ENCODE peak calls at places on chromosomes 6 and 20, in seven cellular contexts. I is pancreas, O is lower leg skin, E is ascending aorta, Q is cardiac muscle cell, W is A673, L is psoas muscle. K is an unnamed sample.

GRCh38 chr20:54324041-54324440 is 116.2 kb downstream of the PFDN4 start:
- DNase-seq in I (no peak), O (no peak), E (no peak), Q (no peak), W (no peak), L (no peak), K (no peak)

GRCh38 chr20:35616465-35617396 is 1.1 kb downstream of the SPAG4 start:
- DNase-seq in I (peak; percentile 92), O (peak; percentile 97), E (peak; percentile 59), Q (peak; percentile 79), W (peak; percentile 100), L (peak; percentile 92), K (peak; percentile 63)

GRCh38 chr6:6825986-6826901 is 237.7 kb downstream of the LY86 start:
- DNase-seq in I (no peak), O (peak; percentile 88), E (no peak), Q (no peak), W (no peak), L (peak; percentile 89), K (no peak)

GRCh38 chr6:1001655-1002349 is 308.9 kb upstream of the EXOC2 start:
- DNase-seq in I (no peak), O (no peak), E (no peak), Q (no peak), W (no peak), L (no peak), K (no peak)

GRCh38 chr6:38806271-38806670 is 91.2 kb downstream of the DNAH8 start:
- DNase-seq in I (no peak), O (no peak), E (no peak), Q (no peak), W (no peak), L (no peak), K (no peak)

GRCh38 chr20:35135867-35136586 is 11.1 kb downstream of the EDEM2 start:
- DNase-seq in I (no peak), O (no peak), E (no peak), Q (peak; percentile 91), W (no peak), L (peak; percentile 62), K (no peak)

GRCh38 chr20:58595167-58595566 is 55.9 kb upstream of the STX16 start:
- DNase-seq in I (no peak), O (no peak), E (no peak), Q (no peak), W (no peak), L (no peak), K (no peak)

GRCh38 chr6:155224031-155224451 is 39.8 kb upstream of the CLDN20 start:
- DNase-seq in I (no peak), O (no peak), E (no peak), Q (no peak), W (peak; percentile 12), L (no peak), K (no peak)

GRCh38 chr6:137819740-137820139 is 47.3 kb upstream of the TNFAIP3 start:
- DNase-seq in I (no peak), O (no peak), E (no peak), Q (no peak), W (no peak), L (no peak), K (no peak)

GRCh38 chr6:39411465-39411864 is 89.0 kb upstream of the KCNK16 start:
- DNase-seq in I (no peak), O (no peak), E (no peak), Q (no peak), W (no peak), L (no peak), K (no peak)

GRCh38 chr6:39758905-39759605 is 33.1 kb upstream of the DAAM2 start:
- DNase-seq in I (no peak), O (no peak), E (no peak), Q (no peak), W (no peak), L (no peak), K (no peak)

GRCh38 chr6:6626227-6626626 is 37.7 kb downstream of the LY86 start:
- DNase-seq in I (no peak), O (no peak), E (no peak), Q (no peak), W (no peak), L (no peak), K (no peak)

GRCh38 chr20:61663521-61664425 is 401.9 kb downstream of the TAF4 start:
- DNase-seq in I (no peak), O (no peak), E (no peak), Q (no peak), W (no peak), L (no peak), K (no peak)

GRCh38 chr20:53736122-53736756 is 142.6 kb upstream of the ZNF217 start:
- DNase-seq in I (peak; percentile 26), O (no peak), E (no peak), Q (peak; percentile 40), W (no peak), L (no peak), K (no peak)

GRCh38 chr20:18853946-18854646 is 40.5 kb downstream of the SCP2D1 start:
- DNase-seq in I (no peak), O (no peak), E (no peak), Q (no peak), W (no peak), L (no peak), K (no peak)

GRCh38 chr6:131443514-131443913 is 129.5 kb upstream of the ARG1 start:
- DNase-seq in I (no peak), O (no peak), E (no peak), Q (no peak), W (no peak), L (no peak), K (no peak)

DNA sequence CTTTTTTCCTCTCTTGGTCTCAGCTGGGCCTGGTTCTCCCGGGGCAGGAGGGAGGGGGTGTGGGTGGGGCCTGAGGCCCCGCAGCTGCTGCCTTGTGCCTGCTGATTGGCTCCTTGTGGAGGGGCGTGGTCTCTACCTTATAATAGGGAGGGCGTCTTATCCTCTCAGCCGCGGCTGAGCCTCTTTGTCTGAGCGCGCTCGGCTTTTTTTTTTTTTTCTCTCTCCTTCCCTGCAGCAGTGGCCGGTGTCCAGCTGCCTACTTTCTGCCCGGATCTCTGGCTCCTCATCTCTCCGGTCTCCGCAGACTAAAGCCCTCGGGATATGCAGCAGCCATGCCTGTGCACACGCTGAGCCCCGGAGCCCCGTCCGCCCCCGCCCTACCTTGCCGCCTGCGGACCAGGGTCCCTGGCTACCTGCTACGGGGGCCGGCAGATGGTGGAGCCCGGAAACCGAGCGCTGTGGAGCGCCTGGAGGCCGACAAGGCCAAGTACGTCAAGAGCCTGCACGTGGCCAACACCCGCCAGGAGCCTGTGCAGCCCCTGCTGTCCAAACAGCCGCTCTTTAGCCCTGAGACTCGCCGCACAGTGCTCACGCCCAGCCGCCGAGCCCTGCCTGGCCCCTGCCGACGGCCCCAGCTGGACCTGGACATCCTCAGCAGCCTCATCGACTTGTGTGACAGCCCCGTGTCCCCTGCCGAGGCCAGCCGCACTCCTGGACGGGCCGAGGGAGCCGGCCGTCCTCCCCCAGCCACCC is 11.1 kb downstream of the FAM110A start:
- DNase-seq in I (peak; percentile 76), O (peak; percentile 96), E (peak; percentile 64), Q (peak; percentile 97), W (peak; percentile 95), L (peak; percentile 93), K (peak; percentile 65)
- TF ChIP-seq CTCF in I (no peak), O (no peak), E (no peak), Q (no peak), W (no peak), L (no peak), K (no peak)

GRCh38 chr6:149962461-149963211 is 1.1 kb upstream of the ULBP1 start:
- DNase-seq in I (no peak), O (peak; percentile 82), E (no peak), Q (no peak), W (no peak), L (no peak), K (no peak)

GRCh38 chr6:149963462-149964242 is at the start of gene ULBP1:
- DNase-seq in I (peak; percentile 74), O (peak; percentile 98), E (peak; percentile 48), Q (peak; percentile 51), W (peak; percentile 96), L (peak; percentile 93), K (peak; percentile 48)

GRCh38 chr6:149960488-149960887 is 3.3 kb upstream of the ULBP1 start:
- DNase-seq in I (no peak), O (peak; percentile 82), E (no peak), Q (no peak), W (no peak), L (no peak), K (no peak)

GRCh38 chr6:149963212-149963461 is 606 bp upstream of the ULBP1 start:
- DNase-seq in I (peak; percentile 37), O (peak; percentile 80), E (no peak), Q (no peak), W (peak; percentile 67), L (no peak), K (no peak)

GRCh38 chr6:149961728-149962425 is 1.9 kb upstream of the ULBP1 start:
- DNase-seq in I (no peak), O (peak; percentile 57), E (no peak), Q (no peak), W (peak; percentile 61), L (no peak), K (no peak)
- TF ChIP-seq CTCF in I (no peak), O (no peak), E (no peak), Q (peak; percentile 23), W (peak; percentile 42), L (no peak), K (no peak)

GRCh38 chr20:4234128-4234527 is 218.8 kb upstream of the RNF24 start:
- DNase-seq in I (peak; percentile 62), O (no peak), E (no peak), Q (no peak), W (no peak), L (no peak), K (no peak)

GRCh38 chr20:4235512-4236043 is 220.2 kb upstream of the RNF24 start:
- DNase-seq in I (no peak), O (no peak), E (no peak), Q (no peak), W (no peak), L (no peak), K (no peak)

GRCh38 chr20:4230651-4231050 is 215.3 kb upstream of the RNF24 start:
- DNase-seq in I (no peak), O (no peak), E (no peak), Q (no peak), W (no peak), L (no peak), K (no peak)

GRCh38 chr20:4234664-4235063 is 219.3 kb upstream of the RNF24 start:
- DNase-seq in I (no peak), O (no peak), E (no peak), Q (no peak), W (no peak), L (no peak), K (no peak)

DNA sequence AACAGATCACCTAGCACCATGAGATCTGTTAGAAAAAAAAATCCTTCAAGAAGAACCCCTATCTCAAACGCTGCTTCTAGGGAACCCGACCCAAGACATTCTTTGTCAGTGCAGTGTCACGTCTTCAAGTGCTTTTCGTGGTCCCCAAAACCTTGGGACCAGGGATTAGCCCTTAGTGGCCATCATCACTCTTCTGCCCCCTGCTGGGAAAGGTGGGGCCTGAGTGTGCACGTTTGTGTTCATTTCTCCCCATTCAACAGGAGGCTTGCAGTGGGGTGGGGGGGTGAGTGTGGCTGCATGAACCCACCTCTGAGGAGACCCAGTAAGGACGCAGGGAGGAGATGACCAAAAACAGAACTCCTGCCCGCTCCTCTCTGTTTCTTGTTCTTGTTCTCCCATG is 218.2 kb upstream of the RNF24 start:
- DNase-seq in I (no peak), O (no peak), E (no peak), Q (no peak), W (no peak), L (no peak), K (no peak)
- TF ChIP-seq CTCF in I (no peak), O (no peak), E (no peak), Q (peak; percentile 38), W (peak; percentile 32), L (no peak), K (no peak)

GRCh38 chr20:56316483-56316882 is 42.3 kb upstream of the FAM210B start:
- DNase-seq in I (no peak), O (no peak), E (no peak), Q (no peak), W (no peak), L (no peak), K (no peak)

GRCh38 chr20:56316051-56316450 is 42.7 kb upstream of the FAM210B start:
- DNase-seq in I (no peak), O (no peak), E (no peak), Q (no peak), W (no peak), L (no peak), K (no peak)
- TF ChIP-seq CTCF in I (no peak), O (no peak), E (no peak), Q (no peak), W (no peak), L (no peak), K (no peak)

K was measured in esophagus squamous epithelium.